ENCODE peak calls at places on chromosomes 16 and 17, in nine cellular contexts. One of them, this sample, is unnamed.

GRCh38 chr17:19549746-19550623 is 16.3 kb downstream of the SLC47A1 start:
- DNase-seq in GM10248: no peak
- DNase-seq in PC-3: no peak
- DNase-seq in IMR-90: no peak
- DNase-seq in heart left ventricle: no peak
- DNase-seq in LNCaP clone FGC: no peak
- DNase-seq in OCI-LY7: no peak
- DNase-seq in GM13977: no peak
- DNase-seq in heart right ventricle: no peak
- DNase-seq in this sample: no peak

GRCh38 chr16:19708498-19709205 is 9.4 kb downstream of the KNOP1 start:
- DNase-seq in GM10248: no peak
- DNase-seq in PC-3: no peak
- DNase-seq in IMR-90: no peak
- DNase-seq in heart left ventricle: peak
- DNase-seq in LNCaP clone FGC: no peak
- DNase-seq in OCI-LY7: no peak
- DNase-seq in GM13977: no peak
- DNase-seq in heart right ventricle: no peak
- DNase-seq in this sample: no peak

GRCh38 chr17:68301438-68301959 is 10.2 kb downstream of the ARSG start:
- DNase-seq in GM10248: no peak
- DNase-seq in PC-3: no peak
- DNase-seq in IMR-90: no peak
- DNase-seq in heart left ventricle: no peak
- DNase-seq in LNCaP clone FGC: no peak
- DNase-seq in OCI-LY7: no peak
- DNase-seq in GM13977: no peak
- DNase-seq in heart right ventricle: no peak
- DNase-seq in this sample: no peak

GRCh38 chr16:29790949-29791844 is 646 bp downstream of the KIF22 start:
- DNase-seq in GM10248: no peak
- DNase-seq in PC-3: no peak
- DNase-seq in IMR-90: no peak
- DNase-seq in heart left ventricle: no peak
- DNase-seq in LNCaP clone FGC: no peak
- DNase-seq in OCI-LY7: peak
- DNase-seq in GM13977: no peak
- DNase-seq in heart right ventricle: no peak
- DNase-seq in this sample: no peak

GRCh38 chr16:27291722-27292240 is 22.0 kb upstream of the IL4R start:
- DNase-seq in GM10248: no peak
- DNase-seq in PC-3: no peak
- DNase-seq in IMR-90: no peak
- DNase-seq in heart left ventricle: no peak
- DNase-seq in LNCaP clone FGC: no peak
- DNase-seq in OCI-LY7: no peak
- DNase-seq in GM13977: no peak
- DNase-seq in heart right ventricle: no peak
- DNase-seq in this sample: no peak

GRCh38 chr17:47806026-47806912 is 15.3 kb downstream of the OSBPL7 start:
- DNase-seq in GM10248: no peak
- DNase-seq in PC-3: no peak
- DNase-seq in IMR-90: no peak
- DNase-seq in heart left ventricle: no peak
- DNase-seq in LNCaP clone FGC: no peak
- DNase-seq in OCI-LY7: no peak
- DNase-seq in GM13977: no peak
- DNase-seq in heart right ventricle: no peak
- DNase-seq in this sample: no peak

GRCh38 chr16:53309457-53309856 is 124.8 kb upstream of the RBL2 start:
- DNase-seq in GM10248: no peak
- DNase-seq in PC-3: no peak
- DNase-seq in IMR-90: no peak
- DNase-seq in heart left ventricle: no peak
- DNase-seq in LNCaP clone FGC: no peak
- DNase-seq in OCI-LY7: no peak
- DNase-seq in GM13977: no peak
- DNase-seq in heart right ventricle: no peak
- DNase-seq in this sample: no peak

GRCh38 chr16:89828199-89828869 is at the start of gene SPIRE2:
- DNase-seq in GM10248: peak
- DNase-seq in PC-3: peak
- DNase-seq in IMR-90: peak
- DNase-seq in heart left ventricle: peak
- DNase-seq in LNCaP clone FGC: peak
- DNase-seq in OCI-LY7: peak
- DNase-seq in GM13977: peak
- DNase-seq in heart right ventricle: peak
- DNase-seq in this sample: peak

GRCh38 chr16:1941162-1941923 is 1.7 kb downstream of the MSRB1 start:
- DNase-seq in GM10248: no peak
- DNase-seq in PC-3: no peak
- DNase-seq in IMR-90: no peak
- DNase-seq in heart left ventricle: no peak
- DNase-seq in LNCaP clone FGC: no peak
- DNase-seq in OCI-LY7: peak
- DNase-seq in GM13977: no peak
- DNase-seq in heart right ventricle: no peak
- DNase-seq in this sample: no peak

GRCh38 chr16:1944612-1945199 is 1.7 kb upstream of the MSRB1 start:
- DNase-seq in GM10248: no peak
- DNase-seq in PC-3: no peak
- DNase-seq in IMR-90: no peak
- DNase-seq in heart left ventricle: no peak
- DNase-seq in LNCaP clone FGC: no peak
- DNase-seq in OCI-LY7: no peak
- DNase-seq in GM13977: no peak
- DNase-seq in heart right ventricle: no peak
- DNase-seq in this sample: no peak

GRCh38 chr16:1941924-1942809 is 832 bp downstream of the MSRB1 start:
- DNase-seq in GM10248: no peak
- DNase-seq in PC-3: peak
- DNase-seq in IMR-90: no peak
- DNase-seq in heart left ventricle: no peak
- DNase-seq in LNCaP clone FGC: no peak
- DNase-seq in OCI-LY7: peak
- DNase-seq in GM13977: no peak
- DNase-seq in heart right ventricle: no peak
- DNase-seq in this sample: no peak

GRCh38 chr16:1940273-1941161 is 2.5 kb downstream of the MSRB1 start:
- DNase-seq in GM10248: no peak
- DNase-seq in PC-3: no peak
- DNase-seq in IMR-90: no peak
- DNase-seq in heart left ventricle: no peak
- DNase-seq in LNCaP clone FGC: no peak
- DNase-seq in OCI-LY7: no peak
- DNase-seq in GM13977: no peak
- DNase-seq in heart right ventricle: no peak
- DNase-seq in this sample: no peak

DNA sequence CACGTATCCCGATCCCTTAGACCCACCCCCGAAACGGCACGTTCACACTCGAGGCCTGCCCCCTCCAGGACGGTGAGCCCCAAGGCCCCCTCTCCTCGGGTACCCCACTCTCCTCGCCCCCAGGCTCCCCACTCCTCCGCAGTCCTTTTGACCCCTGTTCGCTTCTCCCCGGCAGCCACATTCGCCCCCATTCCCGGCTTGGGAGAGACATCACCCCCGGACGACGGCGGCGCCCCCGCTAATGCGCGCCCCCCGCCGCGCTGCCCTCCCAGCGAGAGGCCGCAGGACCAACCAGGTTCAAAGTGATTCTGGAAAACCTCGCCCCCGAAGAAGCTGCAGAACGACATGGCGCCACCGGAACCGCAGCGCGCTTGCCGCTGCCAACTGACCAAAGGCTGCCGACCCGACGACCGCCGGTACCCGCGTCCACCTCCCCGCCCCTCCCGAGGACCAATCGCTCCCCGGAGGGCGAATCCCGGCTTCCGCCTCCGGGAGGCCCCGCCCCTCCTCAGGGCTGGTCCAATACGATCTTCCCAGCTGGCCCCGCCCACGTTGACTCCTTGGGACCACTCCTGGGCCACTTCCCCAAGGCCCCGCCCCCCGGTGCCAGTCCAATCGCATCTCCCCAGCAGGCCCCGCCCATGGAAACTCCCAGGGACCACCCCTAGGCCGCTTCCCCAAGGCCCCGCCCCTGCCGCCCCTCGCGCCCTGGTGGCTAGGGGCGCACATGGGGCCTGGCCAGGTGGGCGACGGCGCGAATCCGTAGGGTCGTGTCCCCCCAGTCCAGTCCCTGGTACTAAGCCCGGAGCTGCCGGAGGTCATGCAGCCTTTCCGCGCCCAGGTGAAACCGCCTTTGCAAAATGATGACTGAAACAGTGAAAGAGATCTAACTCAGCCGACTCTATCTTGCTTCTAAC is at the start of gene MSRB1:
- DNase-seq in GM10248: peak
- DNase-seq in PC-3: peak
- DNase-seq in IMR-90: peak
- DNase-seq in heart left ventricle: peak
- DNase-seq in LNCaP clone FGC: peak
- DNase-seq in OCI-LY7: peak
- DNase-seq in GM13977: peak
- DNase-seq in heart right ventricle: peak
- DNase-seq in this sample: peak
- TF ChIP-seq CTCF in GM10248: no peak
- TF ChIP-seq CTCF in PC-3: no peak
- TF ChIP-seq CTCF in IMR-90: no peak
- TF ChIP-seq CTCF in heart left ventricle: no peak
- TF ChIP-seq CTCF in LNCaP clone FGC: no peak
- TF ChIP-seq CTCF in OCI-LY7: peak
- TF ChIP-seq CTCF in GM13977: no peak
- TF ChIP-seq CTCF in heart right ventricle: no peak
- TF ChIP-seq CTCF in this sample: no peak

GRCh38 chr16:57865746-57866528 is 63.6 kb upstream of the KIFC3 start:
- DNase-seq in GM10248: no peak
- DNase-seq in PC-3: peak
- DNase-seq in IMR-90: no peak
- DNase-seq in heart left ventricle: no peak
- DNase-seq in LNCaP clone FGC: no peak
- DNase-seq in OCI-LY7: no peak
- DNase-seq in GM13977: no peak
- DNase-seq in heart right ventricle: no peak
- DNase-seq in this sample: no peak

GRCh38 chr16:57867000-57867561 is 64.8 kb upstream of the KIFC3 start:
- DNase-seq in GM10248: no peak
- DNase-seq in PC-3: no peak
- DNase-seq in IMR-90: peak
- DNase-seq in heart left ventricle: no peak
- DNase-seq in LNCaP clone FGC: no peak
- DNase-seq in OCI-LY7: no peak
- DNase-seq in GM13977: no peak
- DNase-seq in heart right ventricle: no peak
- DNase-seq in this sample: no peak

GRCh38 chr16:57866529-57866918 is 64.2 kb upstream of the KIFC3 start:
- DNase-seq in GM10248: no peak
- DNase-seq in PC-3: no peak
- DNase-seq in IMR-90: no peak
- DNase-seq in heart left ventricle: no peak
- DNase-seq in LNCaP clone FGC: no peak
- DNase-seq in OCI-LY7: no peak
- DNase-seq in GM13977: no peak
- DNase-seq in heart right ventricle: no peak
- DNase-seq in this sample: no peak

GRCh38 chr16:57862698-57863433 is 60.6 kb upstream of the KIFC3 start:
- DNase-seq in GM10248: no peak
- DNase-seq in PC-3: no peak
- DNase-seq in IMR-90: no peak
- DNase-seq in heart left ventricle: no peak
- DNase-seq in LNCaP clone FGC: no peak
- DNase-seq in OCI-LY7: no peak
- DNase-seq in GM13977: no peak
- DNase-seq in heart right ventricle: no peak
- DNase-seq in this sample: no peak

DNA sequence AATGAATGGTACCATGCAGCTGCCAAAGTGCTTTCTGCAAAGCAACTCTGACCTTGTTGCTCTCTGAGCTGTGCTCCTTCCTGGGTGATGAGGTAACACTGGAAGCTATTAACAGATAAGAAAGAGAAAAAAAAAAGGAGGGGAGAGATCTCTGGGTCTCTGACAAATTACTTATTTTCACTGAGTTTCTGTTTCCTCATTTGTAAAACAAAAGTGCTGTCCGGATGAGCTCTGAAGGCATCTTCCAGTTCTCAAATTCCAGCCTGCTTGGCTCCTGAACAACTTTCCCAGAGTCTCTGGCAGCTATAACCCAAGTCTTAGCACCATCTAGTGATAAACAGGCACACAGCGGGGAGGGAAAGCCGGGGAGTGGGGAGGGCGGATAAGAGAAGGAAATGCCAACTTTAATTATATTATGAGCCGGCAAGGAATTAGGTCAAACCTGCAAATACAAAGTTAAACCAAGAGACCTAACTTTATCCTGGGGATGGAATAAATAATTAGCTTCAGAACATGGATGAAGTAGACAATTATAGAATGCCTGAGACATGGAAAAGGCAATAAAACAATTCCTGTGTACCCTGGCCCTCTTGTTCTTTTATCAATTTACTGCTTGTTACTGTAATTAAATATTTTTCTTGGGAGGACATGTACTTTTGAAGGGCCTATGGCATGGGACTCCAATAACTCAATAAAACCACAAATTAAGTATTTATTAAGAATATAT is 61.3 kb upstream of the KIFC3 start:
- DNase-seq in GM10248: no peak
- DNase-seq in PC-3: peak
- DNase-seq in IMR-90: peak
- DNase-seq in heart left ventricle: peak
- DNase-seq in LNCaP clone FGC: peak
- DNase-seq in OCI-LY7: no peak
- DNase-seq in GM13977: no peak
- DNase-seq in heart right ventricle: peak
- DNase-seq in this sample: no peak
- TF ChIP-seq CTCF in GM10248: peak
- TF ChIP-seq CTCF in PC-3: peak
- TF ChIP-seq CTCF in IMR-90: peak
- TF ChIP-seq CTCF in heart left ventricle: peak
- TF ChIP-seq CTCF in LNCaP clone FGC: peak
- TF ChIP-seq CTCF in OCI-LY7: peak
- TF ChIP-seq CTCF in GM13977: peak
- TF ChIP-seq CTCF in heart right ventricle: peak
- TF ChIP-seq CTCF in this sample: peak

GRCh38 chr16:50625374-50625773 is 55.7 kb downstream of the SNX20 start:
- DNase-seq in GM10248: no peak
- DNase-seq in PC-3: no peak
- DNase-seq in IMR-90: no peak
- DNase-seq in heart left ventricle: no peak
- DNase-seq in LNCaP clone FGC: no peak
- DNase-seq in OCI-LY7: no peak
- DNase-seq in GM13977: no peak
- DNase-seq in heart right ventricle: no peak
- DNase-seq in this sample: no peak
- TF ChIP-seq CTCF in GM10248: no peak
- TF ChIP-seq CTCF in PC-3: no peak
- TF ChIP-seq CTCF in IMR-90: no peak
- TF ChIP-seq CTCF in heart left ventricle: no peak
- TF ChIP-seq CTCF in LNCaP clone FGC: no peak
- TF ChIP-seq CTCF in OCI-LY7: no peak
- TF ChIP-seq CTCF in GM13977: no peak
- TF ChIP-seq CTCF in heart right ventricle: no peak
- TF ChIP-seq CTCF in this sample: no peak

DNA sequence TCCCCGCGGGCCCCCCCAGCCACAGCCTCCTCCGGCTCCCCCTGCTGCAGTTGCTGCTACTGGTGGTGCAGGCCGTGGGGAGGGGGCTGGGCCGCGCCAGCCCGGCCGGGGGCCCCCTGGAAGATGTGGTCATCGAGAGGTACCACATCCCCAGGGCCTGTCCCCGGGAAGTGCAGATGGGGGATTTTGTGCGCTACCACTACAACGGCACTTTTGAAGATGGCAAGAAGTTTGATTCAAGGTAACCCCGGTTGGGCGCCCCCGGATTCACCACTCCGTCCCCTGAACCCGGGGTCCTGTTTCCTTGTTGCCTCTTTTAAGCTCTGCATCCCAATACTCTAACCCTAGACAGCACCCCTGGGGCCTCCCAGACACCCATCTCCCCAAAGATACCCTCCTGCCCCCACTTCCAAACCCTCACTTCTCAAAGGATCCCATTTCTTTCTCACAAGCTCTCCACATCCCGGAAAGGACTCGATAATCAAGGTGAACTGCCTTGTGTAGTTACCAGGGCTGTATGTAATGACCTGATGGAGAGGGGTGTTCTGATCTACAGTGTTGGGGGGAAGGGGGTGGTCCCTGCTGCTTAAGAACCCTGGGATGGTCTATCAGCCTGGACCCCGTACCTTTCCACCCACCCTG is 356 bp downstream of the FKBP10 start:
- DNase-seq in GM10248: no peak
- DNase-seq in PC-3: no peak
- DNase-seq in IMR-90: no peak
- DNase-seq in heart left ventricle: no peak
- DNase-seq in LNCaP clone FGC: no peak
- DNase-seq in OCI-LY7: no peak
- DNase-seq in GM13977: no peak
- DNase-seq in heart right ventricle: no peak
- DNase-seq in this sample: no peak
- TF ChIP-seq CTCF in GM10248: no peak
- TF ChIP-seq CTCF in PC-3: no peak
- TF ChIP-seq CTCF in IMR-90: no peak
- TF ChIP-seq CTCF in heart left ventricle: no peak
- TF ChIP-seq CTCF in LNCaP clone FGC: no peak
- TF ChIP-seq CTCF in OCI-LY7: no peak
- TF ChIP-seq CTCF in GM13977: no peak
- TF ChIP-seq CTCF in heart right ventricle: no peak
- TF ChIP-seq CTCF in this sample: no peak